ENCODE peak calls at places on chromosomes 7 and 10, in eight cellular contexts. One of them, this sample, is unnamed. For H3K36me3, H3K4me1 and H3K9me3, the result is how much of the 10 kb centered on the place peaks cover.

GRCh38 chr10:53134050-53134449 is 361.5 kb upstream of the MBL2 start:
- DNase-seq in PC-9: no peak
- DNase-seq in sigmoid colon: no peak
- DNase-seq in cardiac muscle cell: no peak
- DNase-seq in neuronal stem cell: no peak
- DNase-seq in heart right ventricle: no peak
- DNase-seq in psoas muscle: no peak
- DNase-seq in vagina: no peak
- DNase-seq in this sample: no peak

GRCh38 chr10:73889014-73889413 is 14.7 kb upstream of the CAMK2G start:
- DNase-seq in cardiac muscle cell: no peak
- DNase-seq in heart right ventricle: peak
- DNase-seq in neuronal stem cell: no peak
- DNase-seq in sigmoid colon: peak
- DNase-seq in PC-9: peak
- DNase-seq in psoas muscle: peak
- DNase-seq in vagina: no peak
- DNase-seq in this sample: no peak

GRCh38 chr10:132868995-132869394 is 73.4 kb downstream of the CFAP46 start:
- DNase-seq in cardiac muscle cell: no peak
- DNase-seq in vagina: no peak
- DNase-seq in psoas muscle: peak
- DNase-seq in neuronal stem cell: no peak
- DNase-seq in sigmoid colon: peak
- DNase-seq in PC-9: no peak
- DNase-seq in heart right ventricle: no peak
- DNase-seq in this sample: no peak

GRCh38 chr10:18378766-18379165 is 238.5 kb downstream of the CACNB2 start:
- DNase-seq in PC-9: no peak
- DNase-seq in neuronal stem cell: no peak
- DNase-seq in sigmoid colon: peak
- DNase-seq in cardiac muscle cell: no peak
- DNase-seq in heart right ventricle: peak
- DNase-seq in vagina: no peak
- DNase-seq in psoas muscle: no peak
- DNase-seq in this sample: no peak

GRCh38 chr10:71397340-71398212 is 856 bp downstream of the CDH23 start:
- DNase-seq in heart right ventricle: no peak
- DNase-seq in neuronal stem cell: peak
- DNase-seq in vagina: peak
- DNase-seq in psoas muscle: no peak
- DNase-seq in PC-9: no peak
- DNase-seq in sigmoid colon: no peak
- DNase-seq in cardiac muscle cell: peak
- DNase-seq in this sample: no peak

GRCh38 chr7:88041583-88041982 is 107.5 kb downstream of the ADAM22 start:
- DNase-seq in heart right ventricle: no peak
- DNase-seq in vagina: no peak
- DNase-seq in PC-9: no peak
- DNase-seq in sigmoid colon: no peak
- DNase-seq in cardiac muscle cell: no peak
- DNase-seq in psoas muscle: no peak
- DNase-seq in neuronal stem cell: no peak
- DNase-seq in this sample: no peak

GRCh38 chr10:29620112-29620690 is 14.6 kb downstream of the SVIL start:
- DNase-seq in sigmoid colon: no peak
- DNase-seq in PC-9: no peak
- DNase-seq in neuronal stem cell: no peak
- DNase-seq in heart right ventricle: no peak
- DNase-seq in vagina: no peak
- DNase-seq in psoas muscle: no peak
- DNase-seq in cardiac muscle cell: no peak
- DNase-seq in this sample: no peak

GRCh38 chr10:50386992-50387735 is 135.8 kb upstream of the ASAH2 start:
- DNase-seq in heart right ventricle: no peak
- DNase-seq in cardiac muscle cell: no peak
- DNase-seq in psoas muscle: no peak
- DNase-seq in neuronal stem cell: no peak
- DNase-seq in PC-9: no peak
- DNase-seq in vagina: no peak
- DNase-seq in sigmoid colon: no peak
- DNase-seq in this sample: no peak

GRCh38 chr7:7946486-7946885 is 22.1 kb upstream of the GLCCI1 start:
- DNase-seq in heart right ventricle: no peak
- DNase-seq in psoas muscle: no peak
- DNase-seq in PC-9: peak
- DNase-seq in vagina: no peak
- DNase-seq in cardiac muscle cell: no peak
- DNase-seq in neuronal stem cell: no peak
- DNase-seq in sigmoid colon: no peak
- DNase-seq in this sample: no peak

GRCh38 chr7:134922730-134923704 is 63.3 kb upstream of the AGBL3 start:
- DNase-seq in sigmoid colon: no peak
- DNase-seq in neuronal stem cell: no peak
- DNase-seq in psoas muscle: no peak
- DNase-seq in heart right ventricle: no peak
- DNase-seq in cardiac muscle cell: no peak
- DNase-seq in vagina: no peak
- DNase-seq in PC-9: no peak
- DNase-seq in this sample: no peak

GRCh38 chr10:114266521-114266920 is 27.5 kb downstream of the VWA2 start:
- DNase-seq in vagina: no peak
- DNase-seq in heart right ventricle: peak
- DNase-seq in cardiac muscle cell: no peak
- DNase-seq in sigmoid colon: no peak
- DNase-seq in psoas muscle: no peak
- DNase-seq in PC-9: peak
- DNase-seq in neuronal stem cell: no peak
- DNase-seq in this sample: no peak

GRCh38 chr7:120837599-120837998 is 20.3 kb downstream of the TSPAN12 start:
- DNase-seq in vagina: no peak
- DNase-seq in PC-9: no peak
- DNase-seq in neuronal stem cell: no peak
- DNase-seq in sigmoid colon: no peak
- DNase-seq in heart right ventricle: no peak
- DNase-seq in cardiac muscle cell: no peak
- DNase-seq in psoas muscle: no peak
- DNase-seq in this sample: no peak

GRCh38 chr10:102159051-102159597 is 6.9 kb downstream of the NOLC1 start:
- DNase-seq in psoas muscle: no peak
- DNase-seq in vagina: no peak
- DNase-seq in PC-9: no peak
- DNase-seq in sigmoid colon: no peak
- DNase-seq in cardiac muscle cell: no peak
- DNase-seq in heart right ventricle: no peak
- DNase-seq in neuronal stem cell: no peak
- DNase-seq in this sample: no peak

GRCh38 chr10:54667136-54667535 is 133.9 kb downstream of the PCDH15 start:
- DNase-seq in cardiac muscle cell: no peak
- DNase-seq in psoas muscle: no peak
- DNase-seq in neuronal stem cell: no peak
- DNase-seq in vagina: no peak
- DNase-seq in heart right ventricle: no peak
- DNase-seq in sigmoid colon: no peak
- DNase-seq in PC-9: no peak
- DNase-seq in this sample: no peak

GRCh38 chr7:73738220-73738611 is 386 bp downstream of the ABHD11 start:
- DNase-seq in PC-9: peak
- DNase-seq in neuronal stem cell: no peak
- DNase-seq in heart right ventricle: no peak
- DNase-seq in vagina: no peak
- DNase-seq in cardiac muscle cell: peak
- DNase-seq in sigmoid colon: peak
- DNase-seq in psoas muscle: no peak
- DNase-seq in this sample: peak

GRCh38 chr7:91425149-91425548 is 160.9 kb downstream of the FZD1 start:
- DNase-seq in vagina: no peak
- DNase-seq in PC-9: no peak
- DNase-seq in psoas muscle: no peak
- DNase-seq in heart right ventricle: no peak
- DNase-seq in sigmoid colon: no peak
- DNase-seq in cardiac muscle cell: peak
- DNase-seq in neuronal stem cell: no peak
- DNase-seq in this sample: no peak

GRCh38 chr10:115947104-115947503 is 325.9 kb downstream of the GFRA1 start:
- DNase-seq in cardiac muscle cell: no peak
- DNase-seq in neuronal stem cell: no peak
- DNase-seq in vagina: no peak
- DNase-seq in sigmoid colon: no peak
- DNase-seq in psoas muscle: no peak
- DNase-seq in heart right ventricle: no peak
- DNase-seq in PC-9: no peak
- DNase-seq in this sample: no peak

GRCh38 chr10:112519129-112519761 is 72.2 kb downstream of the VTI1A start:
- DNase-seq in sigmoid colon: no peak
- DNase-seq in psoas muscle: no peak
- DNase-seq in heart right ventricle: no peak
- DNase-seq in PC-9: peak
- DNase-seq in vagina: no peak
- DNase-seq in cardiac muscle cell: no peak
- DNase-seq in neuronal stem cell: no peak
- DNase-seq in this sample: no peak

GRCh38 chr7:132739271-132739955 is 163.1 kb upstream of the PLXNA4 start:
- DNase-seq in heart right ventricle: peak
- DNase-seq in vagina: no peak
- DNase-seq in neuronal stem cell: no peak
- DNase-seq in psoas muscle: peak
- DNase-seq in sigmoid colon: no peak
- DNase-seq in PC-9: no peak
- DNase-seq in cardiac muscle cell: no peak
- DNase-seq in this sample: no peak

GRCh38 chr10:36187382-36188042 is 545.4 kb upstream of the FZD8 start:
- DNase-seq in sigmoid colon: peak
- DNase-seq in heart right ventricle: peak
- DNase-seq in vagina: no peak
- DNase-seq in PC-9: no peak
- DNase-seq in neuronal stem cell: no peak
- DNase-seq in psoas muscle: no peak
- DNase-seq in cardiac muscle cell: no peak
- DNase-seq in this sample: no peak

GRCh38 chr7:861222-861621 is 15.1 kb upstream of the GET4 start:
- DNase-seq in neuronal stem cell: no peak
- DNase-seq in psoas muscle: no peak
- DNase-seq in sigmoid colon: no peak
- DNase-seq in cardiac muscle cell: no peak
- DNase-seq in vagina: no peak
- DNase-seq in PC-9: no peak
- DNase-seq in heart right ventricle: no peak
- DNase-seq in this sample: no peak
- H3K36me3 ChIP-seq in neuronal stem cell: half or more
- H3K36me3 ChIP-seq in psoas muscle: half or more
- H3K36me3 ChIP-seq in sigmoid colon: half or more
- H3K36me3 ChIP-seq in cardiac muscle cell: half or more
- H3K36me3 ChIP-seq in vagina: under half
- H3K36me3 ChIP-seq in PC-9: under half
- H3K36me3 ChIP-seq in heart right ventricle: under half
- H3K36me3 ChIP-seq in this sample: under half

GRCh38 chr10:31753681-31754080 is 174.9 kb downstream of the ARHGAP12 start:
- DNase-seq in sigmoid colon: no peak
- DNase-seq in neuronal stem cell: no peak
- DNase-seq in cardiac muscle cell: no peak
- DNase-seq in vagina: no peak
- DNase-seq in PC-9: no peak
- DNase-seq in psoas muscle: no peak
- DNase-seq in heart right ventricle: no peak
- DNase-seq in this sample: no peak
- H3K4me1 ChIP-seq in sigmoid colon: half or more
- H3K4me1 ChIP-seq in neuronal stem cell: under half
- H3K4me1 ChIP-seq in cardiac muscle cell: under half
- H3K4me1 ChIP-seq in vagina: half or more
- H3K4me1 ChIP-seq in PC-9: under half
- H3K4me1 ChIP-seq in psoas muscle: under half
- H3K4me1 ChIP-seq in heart right ventricle: under half
- H3K4me1 ChIP-seq in this sample: under half

DNA sequence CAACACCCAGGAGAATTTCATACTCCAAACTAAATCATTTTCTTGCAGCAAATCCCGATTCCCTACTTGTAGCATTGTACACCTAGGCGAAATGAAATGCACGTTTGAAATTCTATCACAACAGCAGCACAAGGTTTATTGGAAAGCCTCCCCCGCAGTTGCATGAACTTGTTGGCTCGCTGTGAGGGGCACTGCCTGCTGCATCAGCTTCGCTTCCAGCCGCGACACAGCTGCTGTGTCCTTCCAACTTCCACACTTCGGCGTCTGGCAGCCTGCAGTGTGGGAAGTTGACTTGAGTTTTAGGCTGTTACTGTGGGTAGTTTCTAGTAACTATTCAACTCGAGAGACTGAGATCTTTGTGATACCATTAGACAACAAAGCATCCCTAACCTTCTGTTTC is 315.8 kb upstream of the TPK1 start:
- DNase-seq in heart right ventricle: no peak
- DNase-seq in neuronal stem cell: no peak
- DNase-seq in vagina: no peak
- DNase-seq in sigmoid colon: no peak
- DNase-seq in psoas muscle: no peak
- DNase-seq in cardiac muscle cell: no peak
- DNase-seq in PC-9: no peak
- DNase-seq in this sample: no peak
- H3K9me3 ChIP-seq in heart right ventricle: under half
- H3K9me3 ChIP-seq in neuronal stem cell: under half
- H3K9me3 ChIP-seq in vagina: under half
- H3K9me3 ChIP-seq in sigmoid colon: under half
- H3K9me3 ChIP-seq in psoas muscle: under half
- H3K9me3 ChIP-seq in cardiac muscle cell: under half
- H3K9me3 ChIP-seq in PC-9: under half
- H3K9me3 ChIP-seq in this sample: under half

GRCh38 chr7:42099076-42099836 is 137.8 kb downstream of the GLI3 start:
- DNase-seq in cardiac muscle cell: no peak
- DNase-seq in heart right ventricle: no peak
- DNase-seq in sigmoid colon: no peak
- DNase-seq in PC-9: no peak
- DNase-seq in psoas muscle: no peak
- DNase-seq in vagina: no peak
- DNase-seq in neuronal stem cell: no peak
- DNase-seq in this sample: no peak
- H3K36me3 ChIP-seq in cardiac muscle cell: under half
- H3K36me3 ChIP-seq in heart right ventricle: under half
- H3K36me3 ChIP-seq in sigmoid colon: under half
- H3K36me3 ChIP-seq in PC-9: under half
- H3K36me3 ChIP-seq in psoas muscle: under half
- H3K36me3 ChIP-seq in vagina: under half
- H3K36me3 ChIP-seq in neuronal stem cell: half or more
- H3K36me3 ChIP-seq in this sample: under half

GRCh38 chr7:143436539-143436938 is 6.7 kb upstream of the TAS2R60 start:
- DNase-seq in psoas muscle: no peak
- DNase-seq in sigmoid colon: no peak
- DNase-seq in vagina: no peak
- DNase-seq in heart right ventricle: no peak
- DNase-seq in neuronal stem cell: no peak
- DNase-seq in cardiac muscle cell: no peak
- DNase-seq in PC-9: no peak
- DNase-seq in this sample: no peak
- H3K4me1 ChIP-seq in psoas muscle: under half
- H3K4me1 ChIP-seq in sigmoid colon: under half
- H3K4me1 ChIP-seq in vagina: under half
- H3K4me1 ChIP-seq in heart right ventricle: under half
- H3K4me1 ChIP-seq in neuronal stem cell: under half
- H3K4me1 ChIP-seq in cardiac muscle cell: under half
- H3K4me1 ChIP-seq in PC-9: under half
- H3K4me1 ChIP-seq in this sample: under half

GRCh38 chr7:157841757-157842390 is 505.1 kb downstream of the DNAJB6 start:
- DNase-seq in neuronal stem cell: peak
- DNase-seq in heart right ventricle: no peak
- DNase-seq in vagina: no peak
- DNase-seq in sigmoid colon: no peak
- DNase-seq in psoas muscle: no peak
- DNase-seq in PC-9: no peak
- DNase-seq in cardiac muscle cell: no peak
- DNase-seq in this sample: no peak
- H3K9me3 ChIP-seq in neuronal stem cell: under half
- H3K9me3 ChIP-seq in heart right ventricle: under half
- H3K9me3 ChIP-seq in vagina: under half
- H3K9me3 ChIP-seq in sigmoid colon: under half
- H3K9me3 ChIP-seq in psoas muscle: under half
- H3K9me3 ChIP-seq in PC-9: under half
- H3K9me3 ChIP-seq in cardiac muscle cell: under half
- H3K9me3 ChIP-seq in this sample: under half

This sample was measured in lung.